ENCODE peak calls at places on chromosomes 1 and 21, in seven cellular contexts. H is K562, B is HepG2, Q is GM12878, E is SK-N-SH, R is HCT116, C is H1. P is an unnamed sample.

GRCh38 chr1:90784186-90784847 is 67.2 kb upstream of the BARHL2 start:
- DNase-seq in C (no peak), H (no peak), R (no peak), Q (no peak), B (no peak), E (no peak), P (no peak)

GRCh38 chr1:230286166-230286889 is 139.8 kb downstream of the PGBD5 start:
- DNase-seq in H (no peak), R (no peak), E (no peak), Q (no peak), C (no peak), B (no peak), P (no peak)

GRCh38 chr1:39116868-39117728 is 87.4 kb upstream of the MACF1 start:
- DNase-seq in R (peak), Q (no peak), E (no peak), B (peak), H (peak), C (no peak), P (no peak)

GRCh38 chr1:162321809-162322422 is 54.7 kb downstream of the SPATA46 start:
- DNase-seq in C (no peak), Q (no peak), E (no peak), B (no peak), H (no peak), R (no peak), P (no peak)

GRCh38 chr1:234246638-234247116 is 126.6 kb upstream of the COA6 start:
- DNase-seq in C (no peak), R (no peak), Q (peak), E (no peak), H (no peak), B (no peak), P (no peak)

GRCh38 chr1:1752671-1753606 is 25.3 kb downstream of the NADK start:
- DNase-seq in E (no peak), B (no peak), R (no peak), Q (no peak), C (no peak), H (no peak), P (no peak)

GRCh38 chr1:101366513-101367215 is 129.8 kb downstream of the S1PR1 start:
- DNase-seq in H (no peak), B (no peak), Q (no peak), R (no peak), E (no peak), C (no peak), P (no peak)

GRCh38 chr21:42316891-42317290 is 1.7 kb upstream of the TFF3 start:
- DNase-seq in H (no peak), R (no peak), Q (no peak), B (no peak), C (no peak), E (no peak), P (no peak)

GRCh38 chr1:183881387-183882084 is 76.6 kb downstream of the RGL1 start:
- DNase-seq in Q (no peak), B (peak), H (no peak), E (no peak), C (peak), R (no peak), P (peak)

GRCh38 chr1:65435987-65436386 is 15.5 kb downstream of the LEPR start:
- DNase-seq in R (no peak), E (no peak), C (no peak), H (no peak), B (no peak), Q (no peak), P (no peak)

GRCh38 chr1:225654277-225654597 is 1.3 kb upstream of the ENAH start:
- DNase-seq in C (no peak), H (no peak), Q (no peak), E (no peak), B (no peak), R (no peak), P (no peak)

GRCh38 chr1:84600796-84601195 is 26.6 kb upstream of the CTBS start:
- DNase-seq in C (no peak), B (no peak), Q (no peak), H (no peak), E (no peak), R (no peak), P (no peak)
- H3K4me3 ChIP-seq in C (no peak), B (no peak), Q (no peak), H (no peak), E (no peak), R (no peak), P (no peak)

DNA sequence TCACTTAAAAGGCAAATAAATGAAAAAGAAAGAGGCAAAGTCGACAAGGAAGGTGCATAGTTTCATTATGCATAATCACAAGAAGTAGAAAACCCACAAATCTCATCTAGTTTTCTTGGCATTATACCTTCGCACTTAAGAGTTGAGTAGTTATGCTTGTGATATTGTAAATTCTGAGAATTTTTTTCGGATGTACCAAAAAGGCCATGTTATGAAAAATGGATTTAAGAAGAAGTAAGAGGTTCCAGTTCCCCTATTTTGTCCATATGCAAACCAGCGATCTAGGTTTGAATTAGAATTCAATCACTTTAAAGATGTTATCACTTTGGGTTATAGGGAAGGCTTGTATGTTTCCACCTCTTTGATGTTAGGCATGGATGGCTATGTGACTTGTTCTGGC is 7.9 kb upstream of the ERICH3 start:
- DNase-seq in Q (peak), C (no peak), R (no peak), H (no peak), B (no peak), E (no peak), P (no peak)
- TF ChIP-seq YY1 in Q (no peak), C (no peak), R (no peak), H (no peak), B (no peak), E (no peak), P (no peak)

GRCh38 chr1:7785108-7785507 is 1.0 kb downstream of the PER3 start:
- DNase-seq in B (no peak), H (no peak), C (no peak), R (no peak), Q (no peak), E (no peak), P (no peak)
- H3K4me3 ChIP-seq in B (no peak), H (no peak), C (no peak), R (no peak), Q (no peak), E (peak), P (no peak)

GRCh38 chr1:86704972-86705632 is 726 bp downstream of the SH3GLB1 start:
- DNase-seq in B (peak), Q (no peak), C (peak), R (peak), H (peak), E (peak), P (peak)
- TF ChIP-seq YY1 in B (no peak), Q (no peak), C (no peak), R (peak), H (no peak), E (no peak), P (no peak)

P was measured in NT2/D1.